ENCODE peak calls at places on chromosomes 16 and 17, in five cellular contexts. One of them, this sample, is unnamed. For H3K27me3, the result is how much of the 10 kb centered on the place peaks cover.

GRCh38 chr17:48471807-48472484 is 41.9 kb upstream of the SKAP1 start:
- DNase-seq in H7: no peak
- DNase-seq in CD8-positive, alpha-beta memory T cell: no peak
- DNase-seq in HCT116: no peak
- DNase-seq in uterus: no peak
- DNase-seq in this sample: no peak

GRCh38 chr17:75430159-75430748 is 24.8 kb upstream of the GRB2 start:
- DNase-seq in HCT116: no peak
- DNase-seq in H7: peak
- DNase-seq in CD8-positive, alpha-beta memory T cell: no peak
- DNase-seq in uterus: no peak
- DNase-seq in this sample: no peak

GRCh38 chr17:68760141-68760475 is 158.9 kb upstream of the FAM20A start:
- DNase-seq in HCT116: no peak
- DNase-seq in H7: no peak
- DNase-seq in uterus: no peak
- DNase-seq in CD8-positive, alpha-beta memory T cell: no peak
- DNase-seq in this sample: no peak

GRCh38 chr16:84631882-84632281 is 14.0 kb upstream of the COTL1 start:
- DNase-seq in uterus: no peak
- DNase-seq in HCT116: no peak
- DNase-seq in CD8-positive, alpha-beta memory T cell: no peak
- DNase-seq in H7: no peak
- DNase-seq in this sample: no peak

GRCh38 chr17:49061524-49061943 is 64.3 kb downstream of the IGF2BP1 start:
- DNase-seq in CD8-positive, alpha-beta memory T cell: no peak
- DNase-seq in H7: no peak
- DNase-seq in HCT116: no peak
- DNase-seq in uterus: no peak
- DNase-seq in this sample: no peak

GRCh38 chr16:84607694-84608093 is 10.2 kb downstream of the COTL1 start:
- DNase-seq in CD8-positive, alpha-beta memory T cell: no peak
- DNase-seq in H7: no peak
- DNase-seq in HCT116: no peak
- DNase-seq in uterus: no peak
- DNase-seq in this sample: no peak

GRCh38 chr16:50244140-50244503 is 22.2 kb upstream of the ADCY7 start:
- DNase-seq in uterus: no peak
- DNase-seq in HCT116: no peak
- DNase-seq in CD8-positive, alpha-beta memory T cell: no peak
- DNase-seq in H7: no peak
- DNase-seq in this sample: no peak

GRCh38 chr17:73340093-73340596 is 28.3 kb upstream of the CDC42EP4 start:
- DNase-seq in uterus: peak
- DNase-seq in HCT116: peak
- DNase-seq in CD8-positive, alpha-beta memory T cell: no peak
- DNase-seq in H7: no peak
- DNase-seq in this sample: no peak

GRCh38 chr17:79945591-79946255 is 89.9 kb downstream of the TBC1D16 start:
- DNase-seq in H7: peak
- DNase-seq in HCT116: no peak
- DNase-seq in CD8-positive, alpha-beta memory T cell: peak
- DNase-seq in uterus: no peak
- DNase-seq in this sample: no peak

GRCh38 chr16:84598391-84598750 is 19.5 kb downstream of the COTL1 start:
- DNase-seq in CD8-positive, alpha-beta memory T cell: peak
- DNase-seq in HCT116: no peak
- DNase-seq in H7: peak
- DNase-seq in uterus: no peak
- DNase-seq in this sample: no peak

GRCh38 chr17:36529121-36529520 is 5.5 kb downstream of the MYO19 start:
- DNase-seq in HCT116: no peak
- DNase-seq in uterus: no peak
- DNase-seq in H7: no peak
- DNase-seq in CD8-positive, alpha-beta memory T cell: no peak
- DNase-seq in this sample: no peak

GRCh38 chr17:74543406-74543805 is 2.5 kb downstream of the CD300C start:
- DNase-seq in HCT116: no peak
- DNase-seq in uterus: no peak
- DNase-seq in H7: peak
- DNase-seq in CD8-positive, alpha-beta memory T cell: no peak
- DNase-seq in this sample: no peak

GRCh38 chr16:57167951-57168350 is 17.9 kb downstream of the PSME3IP1 start:
- DNase-seq in uterus: no peak
- DNase-seq in HCT116: peak
- DNase-seq in H7: peak
- DNase-seq in CD8-positive, alpha-beta memory T cell: no peak
- DNase-seq in this sample: no peak

GRCh38 chr16:89557230-89557935 is 3.1 kb upstream of the RPL13 start:
- DNase-seq in HCT116: peak
- DNase-seq in H7: peak
- DNase-seq in CD8-positive, alpha-beta memory T cell: peak
- DNase-seq in uterus: peak
- DNase-seq in this sample: peak

GRCh38 chr17:12985431-12986285 is 32.2 kb downstream of the ELAC2 start:
- DNase-seq in HCT116: no peak
- DNase-seq in H7: no peak
- DNase-seq in CD8-positive, alpha-beta memory T cell: no peak
- DNase-seq in uterus: no peak
- DNase-seq in this sample: no peak

GRCh38 chr17:78001182-78001581 is 42.7 kb downstream of the TNRC6C start:
- DNase-seq in CD8-positive, alpha-beta memory T cell: no peak
- DNase-seq in HCT116: no peak
- DNase-seq in uterus: no peak
- DNase-seq in H7: peak
- DNase-seq in this sample: no peak

GRCh38 chr16:23296994-23297393 is 5.1 kb upstream of the SCNN1B start:
- DNase-seq in HCT116: peak
- DNase-seq in CD8-positive, alpha-beta memory T cell: no peak
- DNase-seq in uterus: no peak
- DNase-seq in H7: peak
- DNase-seq in this sample: no peak

GRCh38 chr16:49012961-49013726 is 268.5 kb downstream of the CBLN1 start:
- DNase-seq in CD8-positive, alpha-beta memory T cell: no peak
- DNase-seq in HCT116: no peak
- DNase-seq in H7: no peak
- DNase-seq in uterus: peak
- DNase-seq in this sample: no peak

GRCh38 chr17:67212716-67213417 is 32.1 kb downstream of the HELZ start:
- DNase-seq in H7: no peak
- DNase-seq in uterus: no peak
- DNase-seq in CD8-positive, alpha-beta memory T cell: no peak
- DNase-seq in HCT116: no peak
- DNase-seq in this sample: no peak

GRCh38 chr16:21302454-21302853 is 24.4 kb upstream of the CRYM start:
- DNase-seq in HCT116: no peak
- DNase-seq in H7: peak
- DNase-seq in CD8-positive, alpha-beta memory T cell: no peak
- DNase-seq in uterus: no peak
- DNase-seq in this sample: no peak

GRCh38 chr17:76053230-76054111 is 18.8 kb downstream of the SRP68 start:
- DNase-seq in H7: no peak
- DNase-seq in HCT116: peak
- DNase-seq in uterus: no peak
- DNase-seq in CD8-positive, alpha-beta memory T cell: no peak
- DNase-seq in this sample: no peak

GRCh38 chr17:29292992-29293889 is 707 bp downstream of the NUFIP2 start:
- DNase-seq in H7: peak
- DNase-seq in HCT116: no peak
- DNase-seq in uterus: peak
- DNase-seq in CD8-positive, alpha-beta memory T cell: peak
- DNase-seq in this sample: peak

GRCh38 chr17:17575360-17576251 is 15.9 kb downstream of the PEMT start:
- DNase-seq in CD8-positive, alpha-beta memory T cell: no peak
- DNase-seq in HCT116: no peak
- DNase-seq in H7: no peak
- DNase-seq in uterus: peak
- DNase-seq in this sample: no peak

GRCh38 chr17:50208611-50209061 is 7.2 kb upstream of the COL1A1 start:
- DNase-seq in uterus: peak
- DNase-seq in HCT116: no peak
- DNase-seq in H7: peak
- DNase-seq in CD8-positive, alpha-beta memory T cell: no peak
- DNase-seq in this sample: no peak

GRCh38 chr17:45225051-45225700 is 3.5 kb downstream of the FMNL1 start:
- DNase-seq in HCT116: no peak
- DNase-seq in CD8-positive, alpha-beta memory T cell: peak
- DNase-seq in H7: peak
- DNase-seq in uterus: no peak
- DNase-seq in this sample: no peak

GRCh38 chr17:6374271-6374691 is 60.6 kb downstream of the AIPL1 start:
- DNase-seq in CD8-positive, alpha-beta memory T cell: no peak
- DNase-seq in uterus: no peak
- DNase-seq in H7: no peak
- DNase-seq in HCT116: peak
- DNase-seq in this sample: no peak

GRCh38 chr17:32485261-32485955 is 1.4 kb upstream of the CDK5R1 start:
- DNase-seq in HCT116: no peak
- DNase-seq in CD8-positive, alpha-beta memory T cell: no peak
- DNase-seq in H7: no peak
- DNase-seq in uterus: no peak
- DNase-seq in this sample: no peak

GRCh38 chr16:87654826-87655225 is 52.5 kb downstream of the JPH3 start:
- DNase-seq in uterus: no peak
- DNase-seq in H7: no peak
- DNase-seq in HCT116: no peak
- DNase-seq in CD8-positive, alpha-beta memory T cell: no peak
- DNase-seq in this sample: no peak

GRCh38 chr17:16406742-16407674 is 8.4 kb upstream of the TRPV2 start:
- DNase-seq in uterus: peak
- DNase-seq in HCT116: no peak
- DNase-seq in CD8-positive, alpha-beta memory T cell: no peak
- DNase-seq in H7: peak
- DNase-seq in this sample: no peak

GRCh38 chr16:24070851-24071250 is 185.3 kb upstream of the CACNG3 start:
- DNase-seq in HCT116: peak
- DNase-seq in uterus: no peak
- DNase-seq in CD8-positive, alpha-beta memory T cell: no peak
- DNase-seq in H7: peak
- DNase-seq in this sample: no peak

GRCh38 chr16:53870831-53871230 is 166.9 kb downstream of the FTO start:
- DNase-seq in CD8-positive, alpha-beta memory T cell: no peak
- DNase-seq in uterus: no peak
- DNase-seq in H7: no peak
- DNase-seq in HCT116: no peak
- DNase-seq in this sample: no peak

GRCh38 chr16:5017678-5017969 is 16.1 kb downstream of the NAGPA start:
- DNase-seq in uterus: no peak
- DNase-seq in HCT116: no peak
- DNase-seq in CD8-positive, alpha-beta memory T cell: no peak
- DNase-seq in H7: no peak
- DNase-seq in this sample: no peak
- H3K27me3 ChIP-seq in uterus: under half
- H3K27me3 ChIP-seq in HCT116: under half
- H3K27me3 ChIP-seq in CD8-positive, alpha-beta memory T cell: under half
- H3K27me3 ChIP-seq in H7: under half
- H3K27me3 ChIP-seq in this sample: under half

DNA sequence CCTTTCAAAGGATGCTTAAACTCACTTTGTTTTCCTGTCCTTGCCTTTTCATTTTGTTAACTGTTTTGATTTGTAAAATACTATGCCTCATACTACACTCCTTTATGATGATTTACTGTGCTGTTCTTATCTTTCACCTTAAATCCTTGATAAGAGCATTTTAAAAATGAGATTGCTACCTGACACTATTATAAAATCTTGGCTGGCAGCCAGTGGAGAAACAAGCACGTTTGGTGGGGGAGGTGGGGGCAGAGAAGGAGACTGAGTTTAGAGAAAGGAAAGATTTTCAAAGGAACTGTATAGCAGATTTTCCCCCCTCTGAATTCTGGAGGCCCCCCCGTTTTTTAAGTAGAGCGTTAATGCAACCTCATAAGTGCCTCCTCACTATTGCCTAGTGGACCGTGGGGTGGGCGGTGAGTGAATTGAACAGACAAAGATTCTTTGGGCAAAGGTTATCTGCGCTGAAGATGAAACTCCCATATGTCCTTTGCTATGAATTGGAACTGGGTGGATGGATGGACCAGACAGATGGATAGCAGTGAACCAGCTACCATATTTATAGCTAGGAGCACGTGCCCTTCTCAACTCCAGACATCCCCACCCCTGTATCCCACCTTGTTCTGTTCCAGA is 200.2 kb downstream of the CCDC182 start:
- DNase-seq in HCT116: no peak
- DNase-seq in H7: no peak
- DNase-seq in uterus: no peak
- DNase-seq in CD8-positive, alpha-beta memory T cell: no peak
- DNase-seq in this sample: no peak
- H3K27me3 ChIP-seq in HCT116: under half
- H3K27me3 ChIP-seq in H7: under half
- H3K27me3 ChIP-seq in uterus: under half
- H3K27me3 ChIP-seq in CD8-positive, alpha-beta memory T cell: under half
- H3K27me3 ChIP-seq in this sample: under half

DNA sequence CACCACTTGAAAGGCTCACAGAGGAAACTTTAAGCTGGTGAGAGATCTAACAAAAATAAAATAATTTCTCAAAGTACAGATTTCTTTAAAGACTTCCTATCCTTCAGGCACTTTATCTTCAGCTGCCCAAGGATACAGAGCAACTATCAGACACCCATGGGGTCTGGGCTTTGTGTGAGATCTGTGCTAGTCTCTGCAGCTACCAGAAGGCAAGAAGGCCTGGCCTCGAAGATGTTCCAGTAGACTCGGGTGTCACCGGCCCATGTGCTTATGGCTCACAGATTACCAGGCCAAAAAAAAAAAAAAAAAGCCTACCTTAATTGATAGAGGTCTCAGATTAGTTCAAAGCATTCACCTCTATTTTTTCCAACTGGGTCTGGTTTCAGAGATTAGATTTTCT is 207.6 kb upstream of the FOXF1 start:
- DNase-seq in H7: no peak
- DNase-seq in uterus: no peak
- DNase-seq in HCT116: no peak
- DNase-seq in CD8-positive, alpha-beta memory T cell: no peak
- DNase-seq in this sample: no peak
- H3K27me3 ChIP-seq in H7: under half
- H3K27me3 ChIP-seq in uterus: under half
- H3K27me3 ChIP-seq in HCT116: under half
- H3K27me3 ChIP-seq in CD8-positive, alpha-beta memory T cell: under half
- H3K27me3 ChIP-seq in this sample: under half

DNA sequence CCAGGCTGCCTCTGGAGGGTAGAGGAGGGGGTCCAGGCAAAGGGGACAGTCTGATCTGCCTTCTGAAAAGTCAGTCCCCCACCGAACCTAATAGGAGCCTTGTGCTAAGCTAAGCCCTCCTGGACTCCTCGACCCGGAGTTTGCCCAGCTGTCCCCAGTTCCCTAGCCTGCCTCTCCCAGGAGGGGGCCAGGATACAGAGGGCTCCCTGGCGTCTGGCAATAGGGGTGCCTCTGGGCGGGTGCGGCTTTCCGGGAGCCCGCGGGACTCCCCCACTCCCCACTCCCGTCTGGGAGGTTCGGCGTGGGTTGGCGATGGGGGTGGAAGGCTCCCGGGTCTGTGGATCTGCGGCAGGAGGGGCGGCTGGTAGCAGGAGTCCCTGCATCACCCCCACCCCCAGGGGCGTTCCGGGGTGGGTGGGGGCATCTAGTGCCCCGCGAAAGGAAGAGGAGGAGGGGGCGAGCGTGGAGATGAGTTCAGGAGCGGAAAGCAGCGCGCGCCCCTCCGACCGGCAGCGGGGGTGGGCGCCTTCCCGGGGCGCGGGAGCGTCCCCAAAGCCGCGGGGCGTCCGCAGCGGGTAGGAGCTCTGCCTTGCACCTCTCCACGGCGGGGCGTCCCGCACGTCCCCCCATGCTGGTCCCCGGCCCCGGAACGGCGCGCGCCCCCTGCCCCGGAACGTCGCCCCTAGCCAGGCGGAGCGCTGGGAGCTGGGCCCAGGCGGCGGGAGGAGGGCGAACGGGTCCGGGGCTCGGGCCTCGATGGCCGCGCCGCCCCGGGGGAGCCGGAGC is 1.1 kb downstream of the GSG1L start:
- DNase-seq in uterus: no peak
- DNase-seq in H7: peak
- DNase-seq in CD8-positive, alpha-beta memory T cell: no peak
- DNase-seq in HCT116: no peak
- DNase-seq in this sample: no peak
- H3K27me3 ChIP-seq in uterus: under half
- H3K27me3 ChIP-seq in H7: under half
- H3K27me3 ChIP-seq in CD8-positive, alpha-beta memory T cell: under half
- H3K27me3 ChIP-seq in HCT116: under half
- H3K27me3 ChIP-seq in this sample: under half

This sample was measured in effector memory CD4-positive, alpha-beta T cell.